ENCODE peak calls at places on chromosomes 16 and 17, in nine cellular contexts. I is EL; K is NCI-H460; A is WTC11; S is NCI-H524; G is activated CD4-positive, alpha-beta T cell treated with anti-CD3 and anti-CD28 coated beads for 1 hour; Z is stimulated activated CD8-positive, alpha-beta memory T cell treated with anti-CD3 and anti-CD28 coated beads, Interleukin-2, amount 100 ng/mL, for 1 hour; V is T-helper 2 cell; Q is stimulated activated effector memory CD8-positive, alpha-beta T cell treated with anti-CD3 and anti-CD28 coated beads, Interleukin-12 subunit alpha, Interleukin-12 subunit beta, amount 100 ng/mL, for 72 hours. N is an unnamed sample.

GRCh38 chr16:85673529-85674417 is 15.0 kb downstream of the GINS2 start:
- DNase-seq in K (no peak), S (peak), V (no peak), Z (no peak), A (no peak), G (no peak), Q (no peak), I (peak), N (peak)

GRCh38 chr17:57892820-57893595 is 43.2 kb upstream of the MRPS23 start:
- DNase-seq in I (peak), K (peak), V (no peak), G (no peak), S (no peak), A (peak), Q (no peak), Z (no peak), N (peak)

GRCh38 chr17:9973689-9974459 is 68.8 kb upstream of the RCVRN start:
- DNase-seq in A (no peak), V (no peak), Q (no peak), G (no peak), K (no peak), I (no peak), S (no peak), Z (no peak), N (peak)

GRCh38 chr16:88685156-88686061 is 898 bp downstream of the SNAI3 start:
- DNase-seq in S (no peak), A (peak), K (no peak), Z (no peak), I (peak), Q (no peak), V (peak), G (no peak), N (peak)

GRCh38 chr16:57627184-57627871 is 1.1 kb upstream of the ADGRG1 start:
- DNase-seq in Q (no peak), S (peak), I (peak), G (no peak), V (no peak), Z (no peak), A (peak), K (peak), N (peak)

GRCh38 chr17:40314557-40314953 is 5.6 kb downstream of the RARA start:
- DNase-seq in Z (peak), S (peak), V (peak), G (peak), A (peak), K (peak), I (peak), Q (peak), N (peak)

GRCh38 chr16:3726021-3726687 is 8.8 kb upstream of the TRAP1 start:
- DNase-seq in A (no peak), Q (no peak), S (no peak), Z (no peak), V (no peak), K (no peak), G (no peak), I (no peak), N (no peak)

GRCh38 chr17:82214012-82214628 is 1.5 kb upstream of the CCDC57 start:
- DNase-seq in A (no peak), I (no peak), Z (no peak), V (no peak), Q (no peak), K (no peak), S (no peak), G (no peak), N (no peak)

GRCh38 chr16:3099732-3100499 is 822 bp upstream of the ZSCAN10 start:
- DNase-seq in V (peak), K (peak), G (peak), Z (peak), Q (peak), I (peak), A (peak), S (peak), N (peak)

GRCh38 chr16:66660422-66661209 is 35.9 kb downstream of the CMTM4 start:
- DNase-seq in Q (no peak), V (no peak), I (peak), G (no peak), K (peak), A (peak), S (no peak), Z (no peak), N (peak)

GRCh38 chr16:67198238-67198734 is 645 bp upstream of the ELMO3 start:
- DNase-seq in I (peak), G (no peak), Q (no peak), Z (no peak), K (peak), S (no peak), V (no peak), A (peak), N (no peak)

GRCh38 chr16:88448461-88449266 is 4.4 kb upstream of the ZFPM1 start:
- DNase-seq in Z (no peak), K (no peak), S (no peak), I (no peak), A (no peak), Q (no peak), G (no peak), V (no peak), N (no peak)

GRCh38 chr16:56199164-56199563 is 7.9 kb downstream of the GNAO1 start:
- DNase-seq in G (no peak), Z (no peak), Q (no peak), S (no peak), V (no peak), A (no peak), I (no peak), K (no peak), N (no peak)

GRCh38 chr17:49327835-49328784 is 33.9 kb downstream of the ZNF652 start:
- DNase-seq in Q (no peak), I (no peak), K (no peak), A (no peak), Z (no peak), V (no peak), G (no peak), S (no peak), N (no peak)

GRCh38 chr17:5464717-5465507 is 3.9 kb downstream of the DHX33 start:
- DNase-seq in Z (no peak), S (no peak), V (no peak), Q (no peak), I (no peak), A (no peak), K (no peak), G (no peak), N (no peak)

GRCh38 chr16:3094289-3095027 is 4.6 kb downstream of the ZSCAN10 start:
- DNase-seq in K (peak), Q (no peak), Z (no peak), A (peak), V (no peak), G (no peak), I (peak), S (no peak), N (peak)

GRCh38 chr16:88320947-88321634 is 61.7 kb upstream of the ZNF469 start:
- DNase-seq in G (no peak), Z (no peak), A (no peak), Q (no peak), K (no peak), I (peak), V (no peak), S (no peak), N (peak)

GRCh38 chr16:52068447-52069074 is 478.4 kb downstream of the TOX3 start:
- DNase-seq in V (no peak), K (no peak), Z (no peak), I (no peak), Q (no peak), G (no peak), S (peak), A (peak), N (peak)

GRCh38 chr16:15829460-15829859 is 27.4 kb downstream of the MYH11 start:
- DNase-seq in Q (no peak), V (no peak), S (no peak), Z (no peak), A (peak), G (no peak), K (no peak), I (no peak), N (peak)

GRCh38 chr16:81061307-81061640 is 15.8 kb downstream of the C16orf46 start:
- DNase-seq in Z (no peak), G (no peak), Q (no peak), V (no peak), S (no peak), A (no peak), I (no peak), K (no peak), N (no peak)

GRCh38 chr16:47699090-47699489 is 238.0 kb downstream of the PHKB start:
- DNase-seq in I (no peak), S (no peak), V (no peak), A (no peak), G (no peak), Q (no peak), Z (no peak), K (no peak), N (no peak)

GRCh38 chr16:76574651-76575050 is 297.4 kb downstream of the CNTNAP4 start:
- DNase-seq in A (no peak), V (no peak), I (no peak), Z (no peak), G (no peak), S (no peak), Q (no peak), K (no peak), N (no peak)

GRCh38 chr16:81324808-81325207 is 10.0 kb downstream of the GAN start:
- DNase-seq in G (no peak), I (peak), Q (no peak), Z (no peak), S (no peak), A (no peak), K (no peak), V (no peak), N (no peak)

GRCh38 chr17:76309461-76309860 is 1.4 kb upstream of the QRICH2 start:
- DNase-seq in K (no peak), I (no peak), Q (no peak), A (no peak), Z (no peak), G (no peak), S (no peak), V (no peak), N (no peak)

GRCh38 chr16:795580-796229 is 4.8 kb downstream of the GNG13 start:
- DNase-seq in V (no peak), K (peak), Z (no peak), I (no peak), S (no peak), G (no peak), Q (no peak), A (no peak), N (no peak)

GRCh38 chr17:48486557-48486956 is 44.3 kb downstream of the HOXB1 start:
- DNase-seq in Q (no peak), I (peak), S (no peak), Z (no peak), A (no peak), V (no peak), G (no peak), K (no peak), N (peak)

GRCh38 chr17:33572615-33573014 is 279.5 kb upstream of the ASIC2 start:
- DNase-seq in V (no peak), S (no peak), K (no peak), I (no peak), A (peak), Z (no peak), G (no peak), Q (no peak), N (no peak)

GRCh38 chr16:80804061-80804450 is 342 bp downstream of the CDYL2 start:
- DNase-seq in S (peak), V (peak), Z (no peak), A (peak), K (no peak), Q (peak), I (peak), G (peak), N (peak)

GRCh38 chr17:37713624-37714023 is 31.2 kb downstream of the HNF1B start:
- DNase-seq in A (no peak), I (no peak), V (no peak), S (no peak), Q (no peak), G (no peak), Z (no peak), K (no peak), N (no peak)

GRCh38 chr17:71237903-71238538 is 882.8 kb upstream of the SOX9 start:
- DNase-seq in I (peak), Z (no peak), S (peak), G (no peak), A (no peak), K (peak), V (no peak), Q (no peak), N (peak)

GRCh38 chr17:62761884-62762283 is 46.2 kb downstream of the MARCHF10 start:
- DNase-seq in V (no peak), G (no peak), Q (no peak), K (no peak), I (no peak), Z (no peak), S (no peak), A (peak), N (no peak)

GRCh38 chr17:81048827-81049371 is 13.9 kb downstream of the BAIAP2 start:
- DNase-seq in K (no peak), G (no peak), S (no peak), V (no peak), I (no peak), Z (no peak), A (no peak), Q (no peak), N (no peak)

N was measured in choroid plexus epithelial cell.